ENCODE peak calls at places on chromosomes 1 and 21, in seven cellular contexts. U is tibial artery; O is thoracic aorta; Y is left cardiac atrium; H is T-helper 2 cell; J is activated T-helper 1 cell treated with anti-CD3 and anti-CD28 coated beads, Interleukin-12 subunit alpha, Interleukin-12 subunit beta, Interleukin-2, Interleukin-4 antibody, amounts not matched to agents 30 ng/mL and 10 ng/mL and 1 ng/mL, durations not matched to agents 14 hours and 24 hours and 36 hours; G is NCI-H774. X is an unnamed sample.

GRCh38 chr1:109636201-109636952 is 16.7 kb downstream of the AMPD2 start:
- DNase-seq in Y (no peak), H (no peak), G (no peak), O (no peak), J (no peak), U (no peak), X (peak; percentile 23)

GRCh38 chr1:208269338-208269666 is 25.1 kb upstream of the PLXNA2 start:
- DNase-seq in G (no peak), U (no peak), J (no peak), H (no peak), O (no peak), Y (no peak), X (no peak)

GRCh38 chr1:192363177-192363576 is 46.4 kb downstream of the RGS21 start:
- DNase-seq in H (no peak), Y (no peak), J (no peak), U (no peak), O (no peak), G (no peak), X (peak; percentile 4)

GRCh38 chr1:153505576-153505975 is 30.2 kb downstream of the S100A6 start:
- DNase-seq in Y (no peak), G (no peak), H (no peak), J (no peak), U (no peak), O (no peak), X (no peak)

GRCh38 chr1:37958690-37959089 is 11.8 kb upstream of the INPP5B start:
- DNase-seq in O (no peak), G (no peak), U (no peak), Y (no peak), J (no peak), H (no peak), X (no peak)

GRCh38 chr1:95034506-95034905 is 38.2 kb downstream of the ALG14 start:
- DNase-seq in G (no peak), U (no peak), Y (no peak), O (no peak), H (no peak), J (no peak), X (no peak)

GRCh38 chr1:114330451-114330983 is 176.8 kb upstream of the SYT6 start:
- DNase-seq in G (no peak), U (no peak), H (no peak), Y (no peak), J (no peak), O (no peak), X (peak; percentile 40)

GRCh38 chr1:229454056-229454455 is 20.2 kb upstream of the ACTA1 start:
- DNase-seq in U (no peak), G (no peak), J (no peak), O (no peak), Y (no peak), H (no peak), X (no peak)

GRCh38 chr1:204560590-204560989 is 44.4 kb downstream of the MDM4 start:
- DNase-seq in Y (no peak), H (no peak), U (no peak), O (no peak), J (no peak), G (no peak), X (peak; percentile 53)

GRCh38 chr1:110211503-110212164 is 1.5 kb downstream of the KCNC4 start:
- DNase-seq in U (no peak), Y (no peak), J (no peak), H (peak; percentile 22), O (no peak), G (no peak), X (peak; percentile 62)

GRCh38 chr1:56188855-56189254 is 390.5 kb downstream of the PLPP3 start:
- DNase-seq in H (no peak), J (no peak), Y (no peak), O (no peak), G (no peak), U (no peak), X (no peak)

GRCh38 chr1:56414728-56415224 is 164.6 kb downstream of the PLPP3 start:
- DNase-seq in G (peak; percentile 67), U (no peak), J (no peak), O (no peak), H (no peak), Y (no peak), X (peak; percentile 97)

GRCh38 chr1:18913065-18913502 is 10.7 kb upstream of the ALDH4A1 start:
- DNase-seq in U (peak; percentile 82), J (peak; percentile 62), O (no peak), H (peak; percentile 62), Y (peak; percentile 86), G (no peak), X (peak; percentile 67)

GRCh38 chr1:94805912-94806311 is 14.2 kb upstream of the SLC44A3 start:
- DNase-seq in J (peak; percentile 21), Y (peak; percentile 49), O (no peak), U (peak; percentile 44), G (peak; percentile 37), H (peak; percentile 23), X (peak; percentile 83)

GRCh38 chr1:23530089-23530749 is 814 bp downstream of the E2F2 start:
- DNase-seq in U (no peak), J (no peak), G (no peak), Y (no peak), H (no peak), O (no peak), X (peak; percentile 79)

GRCh38 chr1:6603851-6604558 is 1.3 kb upstream of the KLHL21 start:
- DNase-seq in J (no peak), H (no peak), G (no peak), O (peak; percentile 79), Y (peak; percentile 86), U (peak; percentile 89), X (no peak)

GRCh38 chr1:241180569-241180968 is 176.4 kb downstream of the RGS7 start:
- DNase-seq in U (no peak), Y (no peak), G (no peak), H (no peak), O (no peak), J (no peak), X (no peak)

GRCh38 chr21:44425895-44426662 is 29.2 kb upstream of the LRRC3 start:
- DNase-seq in H (no peak), J (no peak), O (no peak), G (no peak), U (peak; percentile 11), Y (no peak), X (no peak)

GRCh38 chr1:55311057-55311631 is 96.0 kb upstream of the USP24 start:
- DNase-seq in O (no peak), H (no peak), U (no peak), J (no peak), G (no peak), Y (no peak), X (no peak)

GRCh38 chr1:215682232-215682631 is 115.1 kb downstream of the KCTD3 start:
- DNase-seq in O (no peak), Y (no peak), U (no peak), J (no peak), H (no peak), G (peak; percentile 33), X (peak; percentile 77)

GRCh38 chr1:181033799-181034391 is at the start of gene MR1:
- DNase-seq in H (peak; percentile 21), G (peak; percentile 79), O (no peak), J (peak; percentile 51), U (no peak), Y (no peak), X (peak; percentile 89)

GRCh38 chr1:70314706-70315304 is 39.7 kb downstream of the ANKRD13C start:
- DNase-seq in U (no peak), J (no peak), O (no peak), H (no peak), Y (no peak), G (no peak), X (peak; percentile 44)

GRCh38 chr1:67793562-67793961 is 39.7 kb downstream of the GNG12 start:
- DNase-seq in G (no peak), O (no peak), H (no peak), J (no peak), Y (no peak), U (no peak), X (no peak)

GRCh38 chr1:89994805-89995594 is at the start of gene ZNF326:
- DNase-seq in J (peak; percentile 93), Y (peak; percentile 96), U (peak; percentile 93), H (peak; percentile 90), G (peak; percentile 92), O (peak; percentile 84), X (peak; percentile 99)

X was measured in DMS53.